ENCODE peak calls at places on chromosomes 3 and 15, in nine cellular contexts. P is endothelial cell, F is cardiac fibroblast, L is body of pancreas, Q is adrenal gland, X is left ventricle myocardium inferior, R is MCF 10A, S is cardiac muscle cell, H is GM06990. B is an unnamed sample.
A peak's percentile ranks its signal among the peaks of the same experiment; 100 is the strongest.

GRCh38 chr15:60002528-60003218 is 1.4 kb upstream of the FOXB1 start:
- DNase-seq in H (no peak), X (no peak), Q (no peak), F (no peak), L (no peak), R (no peak), P (no peak), S (no peak), B (no peak)

GRCh38 chr15:64137226-64137833 is 14.2 kb upstream of the SNX22 start:
- DNase-seq in R (no peak), H (no peak), X (no peak), Q (peak; percentile 37), P (no peak), S (no peak), L (no peak), F (no peak), B (no peak)

GRCh38 chr3:107740992-107741896 is 218.5 kb downstream of the BBX start:
- DNase-seq in F (peak; percentile 61), S (no peak), Q (no peak), R (peak; percentile 32), P (no peak), L (no peak), X (no peak), H (no peak), B (no peak)

GRCh38 chr15:84898761-84899160 is 14.3 kb downstream of the SLC28A1 start:
- DNase-seq in F (no peak), R (no peak), Q (no peak), L (no peak), S (no peak), X (no peak), P (no peak), H (no peak), B (no peak)

GRCh38 chr3:23735062-23735461 is 70.7 kb upstream of the UBE2E1 start:
- DNase-seq in R (no peak), S (no peak), X (no peak), P (no peak), L (no peak), H (no peak), F (no peak), Q (no peak), B (no peak)

GRCh38 chr3:129687586-129688125 is 81.2 kb upstream of the PLXND1 start:
- DNase-seq in X (no peak), S (no peak), H (no peak), P (no peak), R (no peak), Q (no peak), F (no peak), L (no peak), B (no peak)

GRCh38 chr15:25182736-25183445 is 228.1 kb downstream of the SNRPN start:
- DNase-seq in H (no peak), Q (no peak), S (no peak), P (no peak), X (peak; percentile 13), F (no peak), R (no peak), L (no peak), B (no peak)

GRCh38 chr3:77158701-77159100 is 118.8 kb downstream of the ROBO2 start:
- DNase-seq in H (no peak), P (no peak), F (no peak), L (no peak), S (no peak), R (no peak), X (no peak), Q (no peak), B (no peak)

GRCh38 chr15:93566777-93567176 is 477.8 kb upstream of the RGMA start:
- DNase-seq in Q (no peak), P (no peak), L (no peak), X (no peak), H (no peak), F (no peak), S (no peak), R (peak; percentile 68), B (no peak)

GRCh38 chr15:81190922-81191507 is 5.7 kb upstream of the IL16 start:
- DNase-seq in P (no peak), F (no peak), Q (no peak), S (no peak), H (no peak), X (no peak), L (no peak), R (no peak), B (no peak)

GRCh38 chr3:160224256-160224655 is 966 bp upstream of the C3orf80 start:
- DNase-seq in X (no peak), L (no peak), R (no peak), S (peak; percentile 23), H (no peak), Q (no peak), F (no peak), P (no peak), B (no peak)

GRCh38 chr3:160224811-160225180 is 426 bp upstream of the C3orf80 start:
- DNase-seq in L (no peak), P (no peak), S (no peak), Q (no peak), X (no peak), R (no peak), F (no peak), H (no peak), B (no peak)

GRCh38 chr3:160226026-160226739 is 961 bp downstream of the C3orf80 start:
- DNase-seq in X (no peak), R (no peak), F (no peak), P (peak; percentile 36), H (peak; percentile 22), S (peak; percentile 65), L (peak; percentile 8), Q (peak; percentile 4), B (peak; percentile 52)

GRCh38 chr3:160226740-160227048 is 1.5 kb downstream of the C3orf80 start:
- DNase-seq in Q (no peak), X (no peak), P (no peak), H (no peak), S (no peak), R (no peak), L (no peak), F (no peak), B (peak; percentile 24)

GRCh38 chr3:160225181-160226025 is at the start of gene C3orf80:
- DNase-seq in X (peak; percentile 36), P (peak; percentile 56), L (peak; percentile 57), S (peak; percentile 79), H (peak; percentile 81), F (peak; percentile 28), R (peak; percentile 56), Q (peak; percentile 36), B (peak; percentile 81)
- TF ChIP-seq CTCF in X (peak; percentile 45), P (no peak), L (no peak), S (no peak), H (no peak), F (no peak), R (no peak), Q (no peak), B (no peak)

GRCh38 chr3:38662544-38662943 is 13.1 kb upstream of the SCN5A start:
- DNase-seq in F (peak; percentile 61), Q (no peak), L (no peak), R (peak; percentile 55), P (no peak), H (no peak), X (no peak), S (no peak), B (peak; percentile 30)
- TF ChIP-seq CTCF in F (peak; percentile 40), Q (no peak), L (no peak), R (peak; percentile 59), P (no peak), H (peak; percentile 37), X (peak; percentile 28), S (peak; percentile 42), B (no peak)

GRCh38 chr3:178439504-178439903 is 96.7 kb upstream of the KCNMB2 start:
- DNase-seq in Q (no peak), H (no peak), X (no peak), R (peak; percentile 42), P (no peak), F (peak; percentile 57), L (no peak), S (peak; percentile 18), B (peak; percentile 39)

GRCh38 chr3:178445139-178445538 is 91.1 kb upstream of the KCNMB2 start:
- DNase-seq in X (no peak), S (no peak), L (no peak), Q (no peak), F (no peak), P (no peak), R (no peak), H (no peak), B (no peak)

GRCh38 chr3:178444416-178444815 is 91.8 kb upstream of the KCNMB2 start:
- DNase-seq in F (no peak), L (no peak), R (no peak), S (no peak), P (no peak), H (no peak), Q (no peak), X (no peak), B (no peak)

GRCh38 chr3:178446054-178446453 is 90.2 kb upstream of the KCNMB2 start:
- DNase-seq in H (no peak), S (no peak), R (no peak), L (no peak), X (no peak), P (no peak), Q (no peak), F (no peak), B (no peak)

DNA sequence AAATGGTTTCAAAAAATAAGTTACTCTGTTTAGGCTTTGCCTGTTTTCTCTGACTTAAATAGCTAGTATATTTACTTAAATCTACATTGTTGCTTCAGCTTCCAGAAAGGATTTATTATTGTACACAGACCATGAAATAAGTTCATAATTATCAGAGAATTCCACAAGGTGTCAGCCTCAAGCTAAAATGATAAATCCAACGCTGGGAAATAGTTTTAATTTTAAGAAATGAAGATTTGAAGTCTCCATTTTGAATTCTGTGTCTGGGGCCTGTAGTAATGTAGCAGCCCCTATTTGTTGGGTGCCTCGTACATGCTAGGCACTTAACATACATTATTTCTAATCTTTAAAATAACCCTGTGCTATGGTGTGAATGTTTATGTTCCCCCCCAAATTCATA is 92.6 kb upstream of the KCNMB2 start:
- DNase-seq in L (no peak), Q (no peak), X (no peak), S (no peak), R (peak; percentile 23), P (no peak), H (no peak), F (peak; percentile 34), B (no peak)
- TF ChIP-seq CTCF in L (no peak), Q (no peak), X (peak; percentile 44), S (peak; percentile 10), R (peak; percentile 33), P (no peak), H (no peak), F (no peak), B (no peak)

GRCh38 chr3:130757751-130758150 is 11.1 kb upstream of the PIK3R4 start:
- DNase-seq in H (no peak), R (no peak), F (no peak), P (no peak), X (no peak), Q (no peak), S (no peak), L (no peak), B (no peak)

GRCh38 chr3:130761730-130762311 is 15.2 kb upstream of the PIK3R4 start:
- DNase-seq in Q (no peak), L (no peak), S (no peak), R (no peak), X (no peak), H (no peak), F (no peak), P (no peak), B (no peak)

GRCh38 chr3:130758624-130759023 is 12.0 kb upstream of the PIK3R4 start:
- DNase-seq in P (no peak), L (no peak), X (no peak), F (no peak), R (no peak), S (no peak), Q (no peak), H (no peak), B (no peak)

GRCh38 chr3:130760922-130761321 is 14.3 kb upstream of the PIK3R4 start:
- DNase-seq in H (no peak), L (no peak), P (no peak), S (no peak), F (no peak), Q (no peak), X (no peak), R (peak; percentile 46), B (peak; percentile 46)

GRCh38 chr3:130759692-130760338 is 13.2 kb upstream of the PIK3R4 start:
- DNase-seq in Q (peak; percentile 72), S (peak; percentile 71), P (peak; percentile 57), H (no peak), F (peak; percentile 75), L (peak; percentile 65), R (peak; percentile 71), X (no peak), B (peak; percentile 85)
- TF ChIP-seq CTCF in Q (peak; percentile 67), S (peak; percentile 76), P (peak; percentile 83), H (peak; percentile 72), F (peak; percentile 77), L (peak; percentile 93), R (peak; percentile 81), X (peak; percentile 88), B (peak; percentile 93)